ENCODE peak calls at places on chromosomes 1 and 21, in seven cellular contexts. O is transverse colon, N is ovary, B is H1, A is sigmoid colon, H is tibial nerve, Z is GM12878. L is an unnamed sample.

GRCh38 chr1:162857850-162858249 is 3.1 kb downstream of the CCDC190 start:
- DNase-seq in B (no peak), A (no peak), N (no peak), Z (no peak), H (no peak), O (no peak), L (no peak)

GRCh38 chr1:212700892-212701819 is 1.5 kb upstream of the BATF3 start:
- DNase-seq in Z (no peak), B (peak; percentile 63), H (no peak), O (peak; percentile 39), N (no peak), A (peak; percentile 83), L (peak; percentile 21)

GRCh38 chr1:240928265-240928664 is 316.3 kb upstream of the GREM2 start:
- DNase-seq in N (no peak), O (no peak), A (no peak), H (no peak), B (no peak), Z (no peak), L (no peak)

GRCh38 chr1:209355415-209355814 is 228.1 kb upstream of the CAMK1G start:
- DNase-seq in Z (no peak), A (no peak), B (no peak), N (no peak), O (no peak), H (no peak), L (peak; percentile 39)

GRCh38 chr1:54842206-54842915 is 41.2 kb upstream of the TTC22 start:
- DNase-seq in H (no peak), N (no peak), A (no peak), O (no peak), B (peak; percentile 33), Z (no peak), L (no peak)

GRCh38 chr1:204818998-204819397 is 51.7 kb upstream of the NFASC start:
- DNase-seq in Z (no peak), A (peak; percentile 76), B (no peak), N (no peak), H (no peak), O (no peak), L (no peak)

GRCh38 chr1:84103197-84103992 is 40.7 kb upstream of the PRKACB start:
- DNase-seq in N (peak; percentile 48), H (no peak), O (peak; percentile 39), Z (no peak), A (peak; percentile 77), B (no peak), L (no peak)

GRCh38 chr1:230646710-230647302 is 4.5 kb downstream of the COG2 start:
- DNase-seq in O (no peak), B (no peak), A (no peak), H (no peak), N (no peak), Z (no peak), L (no peak)

GRCh38 chr1:234656981-234657651 is 47.1 kb upstream of the IRF2BP2 start:
- DNase-seq in A (no peak), H (no peak), N (no peak), B (no peak), O (peak; percentile 22), Z (no peak), L (peak; percentile 53)

GRCh38 chr1:36400514-36400824 is 2.8 kb upstream of the LSM10 start:
- DNase-seq in A (no peak), N (peak; percentile 24), B (no peak), H (no peak), Z (no peak), O (no peak), L (no peak)

GRCh38 chr1:210250665-210250997 is 18.0 kb downstream of the SERTAD4 start:
- DNase-seq in H (no peak), O (peak; percentile 33), N (no peak), Z (no peak), A (peak; percentile 70), B (peak; percentile 71), L (no peak)

GRCh38 chr1:157994704-157995540 is 1.5 kb downstream of the KIRREL1 start:
- DNase-seq in N (peak; percentile 59), B (no peak), Z (no peak), H (no peak), O (peak; percentile 20), A (peak; percentile 82), L (no peak)

GRCh38 chr1:230270940-230271325 is 155.2 kb downstream of the PGBD5 start:
- DNase-seq in B (no peak), N (no peak), O (no peak), A (no peak), H (no peak), Z (no peak), L (no peak)

GRCh38 chr21:17352937-17353655 is 159.7 kb upstream of the CXADR start:
- DNase-seq in H (no peak), A (no peak), O (no peak), Z (no peak), B (no peak), N (no peak), L (no peak)

GRCh38 chr1:173866462-173866861 is 1.3 kb downstream of the GAS5 start:
- DNase-seq in O (no peak), Z (no peak), H (no peak), N (no peak), A (no peak), B (no peak), L (no peak)

GRCh38 chr1:43452789-43453441 is 816 bp downstream of the HYI start:
- DNase-seq in B (no peak), O (no peak), A (peak; percentile 83), N (no peak), Z (no peak), H (no peak), L (no peak)

GRCh38 chr1:163866539-163866938 is 544.8 kb downstream of the NUF2 start:
- DNase-seq in A (no peak), O (no peak), B (no peak), N (no peak), H (no peak), Z (no peak), L (no peak)

GRCh38 chr1:47184090-47184735 is 5.6 kb downstream of the PDZK1IP1 start:
- DNase-seq in B (no peak), H (no peak), A (no peak), Z (no peak), O (no peak), N (no peak), L (peak; percentile 53)

GRCh38 chr1:217135569-217135915 is 412.3 kb upstream of the ESRRG start:
- DNase-seq in B (peak; percentile 74), O (no peak), H (no peak), Z (no peak), N (no peak), A (no peak), L (no peak)

GRCh38 chr1:209105769-209106168 is 477.7 kb upstream of the CAMK1G start:
- DNase-seq in H (no peak), Z (no peak), B (no peak), O (no peak), A (no peak), N (no peak), L (no peak)

GRCh38 chr1:246583448-246584185 is 17.4 kb downstream of the CNST start:
- DNase-seq in H (no peak), N (no peak), B (no peak), Z (no peak), A (no peak), O (peak; percentile 53), L (no peak)

GRCh38 chr1:1777950-1778826 is at the start of gene NADK:
- DNase-seq in N (peak; percentile 69), O (peak; percentile 70), A (peak; percentile 78), B (peak; percentile 79), H (no peak), Z (no peak), L (no peak)
- TF ChIP-seq POLR2A in N (peak; percentile 69), O (no peak), A (no peak), B (peak; percentile 69), H (peak; percentile 32), Z (peak; percentile 76), L (no peak)

GRCh38 chr1:61285371-61285885 is 203.1 kb downstream of the NFIA start:
- DNase-seq in Z (no peak), A (no peak), B (no peak), N (no peak), H (no peak), O (no peak), L (no peak)
- TF ChIP-seq CTCF in Z (no peak), A (no peak), B (no peak), N (no peak), H (no peak), O (no peak), L (no peak)

DNA sequence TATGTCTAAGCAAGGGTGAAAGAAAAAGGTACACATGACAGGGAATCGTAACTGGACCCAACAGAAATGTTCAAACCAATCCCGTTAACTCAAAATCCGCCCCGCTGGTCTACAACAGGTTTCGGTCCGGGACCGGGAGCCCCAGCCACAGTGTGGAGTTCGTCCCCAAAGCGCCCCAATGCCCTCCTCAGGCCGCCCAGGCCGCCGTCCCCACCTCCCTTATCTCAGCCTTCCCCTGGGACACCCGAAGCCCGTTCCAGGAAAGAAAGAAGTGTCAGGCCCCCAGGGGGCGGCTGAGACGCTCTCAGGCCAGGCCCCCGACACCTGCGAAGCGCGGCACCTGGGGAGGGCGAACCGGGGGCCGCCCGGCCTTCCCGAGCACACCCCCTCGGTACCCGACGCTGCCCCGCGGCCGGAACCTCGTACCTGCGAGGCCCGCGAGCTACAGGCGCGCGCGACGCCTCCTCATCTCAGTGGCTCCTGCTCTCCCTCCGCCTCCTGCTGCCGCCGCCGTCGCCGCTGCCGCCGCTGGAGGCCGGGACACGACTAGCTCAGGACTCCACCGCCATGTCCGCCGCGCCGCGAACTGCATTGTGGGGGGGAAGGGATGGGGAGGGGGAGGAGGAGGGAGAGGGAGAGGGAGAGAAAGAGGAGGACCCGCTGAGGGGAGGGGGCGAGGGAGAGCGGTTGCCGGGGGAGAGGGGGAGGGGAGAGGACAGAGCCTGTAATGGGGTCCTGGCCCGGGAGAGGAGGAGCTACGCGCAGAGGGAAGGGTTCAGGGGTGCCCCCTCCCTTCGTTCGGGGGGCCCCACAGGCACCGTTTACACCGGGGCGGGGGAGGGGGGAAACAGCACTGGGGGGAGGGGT is at the start of gene TUT4:
- DNase-seq in B (peak; percentile 84), H (peak; percentile 56), O (peak; percentile 72), N (peak; percentile 90), A (peak; percentile 87), Z (no peak), L (peak; percentile 94)
- TF ChIP-seq EP300 in B (no peak), H (peak; percentile 85), O (no peak), N (no peak), A (no peak), Z (no peak), L (no peak)

GRCh38 chr21:37367758-37368535 is 1.4 kb downstream of the DYRK1A start:
- DNase-seq in H (no peak), B (peak; percentile 61), O (peak; percentile 38), A (peak; percentile 73), Z (no peak), N (peak; percentile 54), L (no peak)
- TF ChIP-seq POLR2A in H (no peak), B (no peak), O (no peak), A (no peak), Z (peak; percentile 65), N (no peak), L (no peak)

L was measured in esophagus muscularis mucosa.